ENCODE peak calls at places on chromosome 14, in eight cellular contexts. One of them, this sample, is unnamed.

GRCh38 chr14:104665663-104666522 is 23.5 kb upstream of the INF2 start:
- DNase-seq in GM12878: no peak
- DNase-seq in fibroblast of lung: no peak
- DNase-seq in IMR-90: no peak
- DNase-seq in Karpas-422: peak
- DNase-seq in mesenchymal stem cell: no peak
- DNase-seq in GM23248: no peak
- DNase-seq in kidney: peak
- DNase-seq in this sample: no peak

GRCh38 chr14:30333934-30334333 is 225.0 kb upstream of the G2E3 start:
- DNase-seq in GM12878: no peak
- DNase-seq in fibroblast of lung: no peak
- DNase-seq in IMR-90: peak
- DNase-seq in Karpas-422: no peak
- DNase-seq in mesenchymal stem cell: no peak
- DNase-seq in GM23248: no peak
- DNase-seq in kidney: no peak
- DNase-seq in this sample: no peak

GRCh38 chr14:105481886-105482454 is 4.7 kb upstream of the CRIP1 start:
- DNase-seq in GM12878: peak
- DNase-seq in fibroblast of lung: peak
- DNase-seq in IMR-90: peak
- DNase-seq in Karpas-422: peak
- DNase-seq in mesenchymal stem cell: peak
- DNase-seq in GM23248: peak
- DNase-seq in kidney: peak
- DNase-seq in this sample: no peak

GRCh38 chr14:61280092-61280525 is 1.0 kb downstream of the TMEM30B start:
- DNase-seq in GM12878: no peak
- DNase-seq in fibroblast of lung: no peak
- DNase-seq in IMR-90: no peak
- DNase-seq in Karpas-422: no peak
- DNase-seq in mesenchymal stem cell: no peak
- DNase-seq in GM23248: no peak
- DNase-seq in kidney: no peak
- DNase-seq in this sample: no peak

GRCh38 chr14:24798911-24799310 is 164.9 kb upstream of the GZMB start:
- DNase-seq in GM12878: peak
- DNase-seq in fibroblast of lung: no peak
- DNase-seq in IMR-90: no peak
- DNase-seq in Karpas-422: no peak
- DNase-seq in mesenchymal stem cell: no peak
- DNase-seq in GM23248: no peak
- DNase-seq in kidney: no peak
- DNase-seq in this sample: no peak

GRCh38 chr14:22978873-22979671 is 3.3 kb downstream of the AJUBA start:
- DNase-seq in GM12878: no peak
- DNase-seq in fibroblast of lung: no peak
- DNase-seq in IMR-90: no peak
- DNase-seq in Karpas-422: no peak
- DNase-seq in mesenchymal stem cell: no peak
- DNase-seq in GM23248: no peak
- DNase-seq in kidney: no peak
- DNase-seq in this sample: no peak

GRCh38 chr14:55129086-55129427 is at the start of gene LGALS3:
- DNase-seq in GM12878: no peak
- DNase-seq in fibroblast of lung: peak
- DNase-seq in IMR-90: peak
- DNase-seq in Karpas-422: no peak
- DNase-seq in mesenchymal stem cell: peak
- DNase-seq in GM23248: peak
- DNase-seq in kidney: peak
- DNase-seq in this sample: no peak

GRCh38 chr14:101761881-101762529 is 496 bp downstream of the PPP2R5C start:
- DNase-seq in GM12878: no peak
- DNase-seq in fibroblast of lung: no peak
- DNase-seq in IMR-90: no peak
- DNase-seq in Karpas-422: peak
- DNase-seq in mesenchymal stem cell: peak
- DNase-seq in GM23248: peak
- DNase-seq in kidney: peak
- DNase-seq in this sample: no peak

GRCh38 chr14:88323086-88323519 is at the start of gene KCNK10:
- DNase-seq in GM12878: no peak
- DNase-seq in fibroblast of lung: peak
- DNase-seq in IMR-90: no peak
- DNase-seq in Karpas-422: no peak
- DNase-seq in mesenchymal stem cell: no peak
- DNase-seq in GM23248: no peak
- DNase-seq in kidney: no peak
- DNase-seq in this sample: no peak

GRCh38 chr14:53979141-53979673 is 22.6 kb upstream of the BMP4 start:
- DNase-seq in GM12878: no peak
- DNase-seq in fibroblast of lung: no peak
- DNase-seq in IMR-90: no peak
- DNase-seq in Karpas-422: no peak
- DNase-seq in mesenchymal stem cell: peak
- DNase-seq in GM23248: peak
- DNase-seq in kidney: no peak
- DNase-seq in this sample: no peak

GRCh38 chr14:33110737-33111443 is 172.2 kb downstream of the NPAS3 start:
- DNase-seq in GM12878: no peak
- DNase-seq in fibroblast of lung: no peak
- DNase-seq in IMR-90: no peak
- DNase-seq in Karpas-422: no peak
- DNase-seq in mesenchymal stem cell: no peak
- DNase-seq in GM23248: no peak
- DNase-seq in kidney: no peak
- DNase-seq in this sample: no peak

GRCh38 chr14:103108749-103109207 is 14.3 kb downstream of the EXOC3L4 start:
- DNase-seq in GM12878: no peak
- DNase-seq in fibroblast of lung: peak
- DNase-seq in IMR-90: peak
- DNase-seq in Karpas-422: no peak
- DNase-seq in mesenchymal stem cell: peak
- DNase-seq in GM23248: peak
- DNase-seq in kidney: peak
- DNase-seq in this sample: no peak

GRCh38 chr14:74963705-74964271 is 8.4 kb upstream of the PGF start:
- DNase-seq in GM12878: no peak
- DNase-seq in fibroblast of lung: peak
- DNase-seq in IMR-90: peak
- DNase-seq in Karpas-422: no peak
- DNase-seq in mesenchymal stem cell: no peak
- DNase-seq in GM23248: peak
- DNase-seq in kidney: no peak
- DNase-seq in this sample: no peak

GRCh38 chr14:30657606-30658163 is 35.6 kb downstream of the SCFD1 start:
- DNase-seq in GM12878: no peak
- DNase-seq in fibroblast of lung: peak
- DNase-seq in IMR-90: peak
- DNase-seq in Karpas-422: peak
- DNase-seq in mesenchymal stem cell: no peak
- DNase-seq in GM23248: peak
- DNase-seq in kidney: no peak
- DNase-seq in this sample: no peak

GRCh38 chr14:101603096-101603495 is 41.8 kb downstream of the DIO3 start:
- DNase-seq in GM12878: no peak
- DNase-seq in fibroblast of lung: no peak
- DNase-seq in IMR-90: no peak
- DNase-seq in Karpas-422: no peak
- DNase-seq in mesenchymal stem cell: no peak
- DNase-seq in GM23248: no peak
- DNase-seq in kidney: peak
- DNase-seq in this sample: no peak

GRCh38 chr14:105383083-105383730 is 15.1 kb upstream of the TEX22 start:
- DNase-seq in GM12878: no peak
- DNase-seq in fibroblast of lung: no peak
- DNase-seq in IMR-90: no peak
- DNase-seq in Karpas-422: no peak
- DNase-seq in mesenchymal stem cell: no peak
- DNase-seq in GM23248: no peak
- DNase-seq in kidney: peak
- DNase-seq in this sample: no peak

GRCh38 chr14:104293851-104294627 is 155.7 kb downstream of the KIF26A start:
- DNase-seq in GM12878: no peak
- DNase-seq in fibroblast of lung: no peak
- DNase-seq in IMR-90: no peak
- DNase-seq in Karpas-422: peak
- DNase-seq in mesenchymal stem cell: no peak
- DNase-seq in GM23248: peak
- DNase-seq in kidney: peak
- DNase-seq in this sample: no peak

GRCh38 chr14:65471038-65471878 is 58.7 kb downstream of the FUT8 start:
- DNase-seq in GM12878: peak
- DNase-seq in fibroblast of lung: no peak
- DNase-seq in IMR-90: no peak
- DNase-seq in Karpas-422: no peak
- DNase-seq in mesenchymal stem cell: no peak
- DNase-seq in GM23248: no peak
- DNase-seq in kidney: no peak
- DNase-seq in this sample: no peak

GRCh38 chr14:92945959-92946846 is 23.3 kb downstream of the CHGA start:
- DNase-seq in GM12878: no peak
- DNase-seq in fibroblast of lung: peak
- DNase-seq in IMR-90: peak
- DNase-seq in Karpas-422: no peak
- DNase-seq in mesenchymal stem cell: no peak
- DNase-seq in GM23248: peak
- DNase-seq in kidney: peak
- DNase-seq in this sample: no peak

GRCh38 chr14:63547798-63548335 is 4.7 kb upstream of the PPP2R5E start:
- DNase-seq in GM12878: no peak
- DNase-seq in fibroblast of lung: no peak
- DNase-seq in IMR-90: no peak
- DNase-seq in Karpas-422: no peak
- DNase-seq in mesenchymal stem cell: no peak
- DNase-seq in GM23248: no peak
- DNase-seq in kidney: no peak
- DNase-seq in this sample: no peak
- H3K27ac ChIP-seq in GM12878: no peak
- H3K27ac ChIP-seq in fibroblast of lung: no peak
- H3K27ac ChIP-seq in IMR-90: no peak
- H3K27ac ChIP-seq in Karpas-422: no peak
- H3K27ac ChIP-seq in mesenchymal stem cell: no peak
- H3K27ac ChIP-seq in GM23248: no peak
- H3K27ac ChIP-seq in kidney: no peak
- H3K27ac ChIP-seq in this sample: no peak

GRCh38 chr14:91371011-91371989 is 46.3 kb downstream of the CCDC88C start:
- DNase-seq in GM12878: no peak
- DNase-seq in fibroblast of lung: no peak
- DNase-seq in IMR-90: no peak
- DNase-seq in Karpas-422: no peak
- DNase-seq in mesenchymal stem cell: no peak
- DNase-seq in GM23248: no peak
- DNase-seq in kidney: no peak
- DNase-seq in this sample: no peak
- H3K9ac ChIP-seq in GM12878: peak
- H3K9ac ChIP-seq in fibroblast of lung: no peak
- H3K9ac ChIP-seq in IMR-90: no peak
- H3K9ac ChIP-seq in Karpas-422: no peak
- H3K9ac ChIP-seq in mesenchymal stem cell: no peak
- H3K9ac ChIP-seq in GM23248: no peak
- H3K9ac ChIP-seq in kidney: no peak
- H3K9ac ChIP-seq in this sample: no peak

GRCh38 chr14:73740921-73741326 is 26.7 kb upstream of the PNMA1 start:
- DNase-seq in GM12878: no peak
- DNase-seq in fibroblast of lung: peak
- DNase-seq in IMR-90: no peak
- DNase-seq in Karpas-422: no peak
- DNase-seq in mesenchymal stem cell: peak
- DNase-seq in GM23248: peak
- DNase-seq in kidney: peak
- DNase-seq in this sample: no peak

GRCh38 chr14:73738518-73739173 is 24.5 kb upstream of the PNMA1 start:
- DNase-seq in GM12878: no peak
- DNase-seq in fibroblast of lung: no peak
- DNase-seq in IMR-90: no peak
- DNase-seq in Karpas-422: no peak
- DNase-seq in mesenchymal stem cell: no peak
- DNase-seq in GM23248: no peak
- DNase-seq in kidney: no peak
- DNase-seq in this sample: no peak

GRCh38 chr14:73739174-73739898 is 25.2 kb upstream of the PNMA1 start:
- DNase-seq in GM12878: no peak
- DNase-seq in fibroblast of lung: no peak
- DNase-seq in IMR-90: no peak
- DNase-seq in Karpas-422: no peak
- DNase-seq in mesenchymal stem cell: no peak
- DNase-seq in GM23248: no peak
- DNase-seq in kidney: no peak
- DNase-seq in this sample: no peak

GRCh38 chr14:73741386-73741875 is 27.2 kb upstream of the PNMA1 start:
- DNase-seq in GM12878: no peak
- DNase-seq in fibroblast of lung: peak
- DNase-seq in IMR-90: peak
- DNase-seq in Karpas-422: no peak
- DNase-seq in mesenchymal stem cell: peak
- DNase-seq in GM23248: peak
- DNase-seq in kidney: peak
- DNase-seq in this sample: no peak

GRCh38 chr14:73739899-73740685 is 25.9 kb upstream of the PNMA1 start:
- DNase-seq in GM12878: no peak
- DNase-seq in fibroblast of lung: no peak
- DNase-seq in IMR-90: no peak
- DNase-seq in Karpas-422: no peak
- DNase-seq in mesenchymal stem cell: no peak
- DNase-seq in GM23248: no peak
- DNase-seq in kidney: no peak
- DNase-seq in this sample: no peak
- H3K4me3 ChIP-seq in GM12878: no peak
- H3K4me3 ChIP-seq in fibroblast of lung: no peak
- H3K4me3 ChIP-seq in IMR-90: no peak
- H3K4me3 ChIP-seq in Karpas-422: no peak
- H3K4me3 ChIP-seq in mesenchymal stem cell: peak
- H3K4me3 ChIP-seq in GM23248: no peak
- H3K4me3 ChIP-seq in kidney: no peak
- H3K4me3 ChIP-seq in this sample: no peak

GRCh38 chr14:28936601-28937000 is 170.0 kb downstream of the FOXG1 start:
- DNase-seq in GM12878: no peak
- DNase-seq in fibroblast of lung: no peak
- DNase-seq in IMR-90: no peak
- DNase-seq in Karpas-422: no peak
- DNase-seq in mesenchymal stem cell: no peak
- DNase-seq in GM23248: no peak
- DNase-seq in kidney: no peak
- DNase-seq in this sample: no peak

GRCh38 chr14:28926091-28926490 is 159.5 kb downstream of the FOXG1 start:
- DNase-seq in GM12878: no peak
- DNase-seq in fibroblast of lung: no peak
- DNase-seq in IMR-90: no peak
- DNase-seq in Karpas-422: no peak
- DNase-seq in mesenchymal stem cell: no peak
- DNase-seq in GM23248: no peak
- DNase-seq in kidney: no peak
- DNase-seq in this sample: no peak

DNA sequence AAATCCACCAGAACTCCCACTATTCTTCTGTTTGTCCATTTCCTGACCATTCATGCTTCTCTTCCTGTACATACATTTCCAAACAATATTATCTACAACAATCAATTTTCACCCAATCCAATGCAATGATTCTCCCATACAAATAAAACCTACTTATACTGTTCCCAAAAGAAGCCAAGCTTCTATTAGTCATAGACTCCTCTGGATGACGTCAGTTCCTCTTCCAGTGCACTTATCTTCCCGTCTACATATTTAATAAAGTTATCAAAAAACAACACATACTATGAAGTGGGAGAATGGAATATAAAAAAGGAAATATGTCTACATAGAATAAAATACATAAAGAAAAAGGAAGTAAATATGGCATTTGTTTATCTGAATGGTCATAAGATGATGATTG is 165.4 kb downstream of the FOXG1 start:
- DNase-seq in GM12878: no peak
- DNase-seq in fibroblast of lung: no peak
- DNase-seq in IMR-90: no peak
- DNase-seq in Karpas-422: no peak
- DNase-seq in mesenchymal stem cell: no peak
- DNase-seq in GM23248: peak
- DNase-seq in kidney: no peak
- DNase-seq in this sample: no peak
- H3K27ac ChIP-seq in GM12878: no peak
- H3K27ac ChIP-seq in fibroblast of lung: no peak
- H3K27ac ChIP-seq in IMR-90: no peak
- H3K27ac ChIP-seq in Karpas-422: no peak
- H3K27ac ChIP-seq in mesenchymal stem cell: no peak
- H3K27ac ChIP-seq in GM23248: no peak
- H3K27ac ChIP-seq in kidney: no peak
- H3K27ac ChIP-seq in this sample: no peak

This sample was measured in SK-N-MC.